ENCODE peak calls at places on chromosomes 5 and 9, in nine cellular contexts. P is heart right ventricle; Z is nephron progenitor cell; O is activated B cell treated with CpG ODN at 0.5 μM for 24 hours; Q is kidney; T is CD8-positive, alpha-beta T cell; X is GM23338; K is cardiac muscle cell; C is bronchial epithelial cell. B is an unnamed sample.

GRCh38 chr5:125323613-125324012 is 577.2 kb upstream of the ZNF608 start:
- DNase-seq in K (no peak), P (no peak), C (no peak), T (no peak), X (no peak), O (no peak), Q (no peak), Z (no peak), B (no peak)

GRCh38 chr9:104339692-104340091 is 164.4 kb upstream of the OR13F1 start:
- DNase-seq in K (no peak), Q (no peak), X (no peak), Z (no peak), O (no peak), C (peak; percentile 1), T (no peak), P (no peak), B (no peak)

GRCh38 chr9:114430443-114430842 is 42.7 kb upstream of the AKNA start:
- DNase-seq in C (peak; percentile 28), Z (no peak), T (no peak), K (no peak), X (no peak), P (no peak), Q (no peak), O (no peak), B (no peak)

GRCh38 chr5:126031989-126032716 is 391.1 kb upstream of the GRAMD2B start:
- DNase-seq in X (no peak), Q (peak; percentile 82), K (peak; percentile 89), P (peak; percentile 57), Z (no peak), T (no peak), C (peak; percentile 69), O (no peak), B (no peak)

GRCh38 chr5:64789457-64789856 is 20.7 kb downstream of the CWC27 start:
- DNase-seq in Q (no peak), O (no peak), P (no peak), K (peak; percentile 70), C (peak; percentile 29), X (no peak), T (no peak), Z (no peak), B (no peak)

GRCh38 chr5:118937393-118938061 is 50.8 kb downstream of the DTWD2 start:
- DNase-seq in P (no peak), Q (no peak), T (no peak), K (peak; percentile 29), X (no peak), O (no peak), C (no peak), Z (no peak), B (no peak)

GRCh38 chr9:970310-971002 is 6.0 kb upstream of the DMRT3 start:
- DNase-seq in C (no peak), X (peak; percentile 65), K (no peak), Z (peak; percentile 79), O (no peak), T (no peak), P (no peak), Q (no peak), B (peak; percentile 50)

GRCh38 chr9:80407220-80407619 is 835.5 kb downstream of the TLE4 start:
- DNase-seq in T (no peak), C (no peak), X (peak; percentile 30), K (no peak), Q (no peak), Z (no peak), O (no peak), P (no peak), B (no peak)

GRCh38 chr5:108615216-108615615 is 132.5 kb upstream of the FER start:
- DNase-seq in P (no peak), T (no peak), C (peak; percentile 40), X (no peak), Z (no peak), O (no peak), K (peak; percentile 35), Q (no peak), B (no peak)

GRCh38 chr5:142660731-142661130 is 25.2 kb downstream of the FGF1 start:
- DNase-seq in Z (no peak), T (no peak), K (peak; percentile 54), O (no peak), C (no peak), Q (no peak), P (no peak), X (no peak), B (no peak)

GRCh38 chr9:6549106-6549505 is 96.4 kb downstream of the GLDC start:
- DNase-seq in C (no peak), X (no peak), Z (no peak), T (no peak), Q (no peak), O (no peak), K (peak; percentile 12), P (no peak), B (peak; percentile 49)

GRCh38 chr5:78065073-78065472 is 229.4 kb downstream of the AP3B1 start:
- DNase-seq in Z (no peak), C (no peak), X (no peak), Q (peak; percentile 57), K (no peak), T (no peak), P (no peak), O (no peak), B (no peak)

GRCh38 chr5:78062645-78063044 is 231.9 kb downstream of the AP3B1 start:
- DNase-seq in Z (no peak), K (no peak), C (no peak), O (no peak), T (no peak), Q (no peak), X (no peak), P (no peak), B (no peak)

GRCh38 chr5:78063495-78063894 is 231.0 kb downstream of the AP3B1 start:
- DNase-seq in Q (no peak), P (no peak), Z (no peak), T (no peak), K (no peak), X (no peak), C (no peak), O (no peak), B (no peak)

GRCh38 chr5:78060421-78060820 is 234.1 kb downstream of the AP3B1 start:
- DNase-seq in Q (no peak), Z (no peak), C (peak; percentile 15), T (no peak), O (no peak), P (no peak), K (peak; percentile 11), X (no peak), B (no peak)

DNA sequence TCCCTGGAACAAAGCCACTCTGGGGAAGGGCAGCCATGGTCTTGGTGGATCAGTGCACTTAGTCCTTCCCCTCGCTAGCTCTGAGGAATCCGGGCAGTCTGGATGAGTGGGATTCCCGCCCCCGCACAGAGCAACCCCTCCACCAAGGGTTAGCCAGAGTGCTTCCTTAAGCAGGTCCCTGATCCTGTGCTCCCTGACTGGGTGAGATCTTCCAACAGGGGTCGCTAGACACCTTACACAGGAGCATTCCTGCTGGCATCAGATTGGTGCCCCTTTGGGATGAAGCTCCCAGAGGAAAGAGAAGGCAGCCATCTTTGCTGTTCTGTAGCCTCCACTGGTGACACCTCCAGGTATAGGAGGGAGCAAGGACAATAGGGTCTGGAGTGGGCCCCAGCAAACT is 228.8 kb downstream of the AP3B1 start:
- DNase-seq in T (no peak), K (no peak), C (no peak), O (no peak), P (no peak), Z (no peak), Q (no peak), X (peak; percentile 67), B (no peak)
- TF ChIP-seq CTCF in T (no peak), K (no peak), C (no peak), O (no peak), P (no peak), Z (no peak), Q (no peak), X (peak; percentile 75), B (no peak)

GRCh38 chr5:164010900-164011299 is 505.5 kb downstream of the MAT2B start:
- DNase-seq in Q (no peak), P (no peak), X (no peak), C (no peak), K (no peak), O (no peak), T (no peak), Z (no peak), B (no peak)

GRCh38 chr5:164012376-164012775 is 507.0 kb downstream of the MAT2B start:
- DNase-seq in X (no peak), Z (no peak), P (no peak), C (no peak), Q (no peak), O (no peak), T (no peak), K (no peak), B (no peak)

GRCh38 chr5:164009628-164010027 is 504.2 kb downstream of the MAT2B start:
- DNase-seq in K (no peak), Q (no peak), Z (no peak), T (no peak), C (no peak), P (no peak), X (no peak), O (no peak), B (no peak)

GRCh38 chr5:164013077-164013670 is 507.8 kb downstream of the MAT2B start:
- DNase-seq in X (peak; percentile 89), T (peak; percentile 13), O (no peak), P (no peak), Q (no peak), Z (peak; percentile 75), K (peak; percentile 90), C (peak; percentile 66), B (peak; percentile 68)
- TF ChIP-seq CTCF in X (peak; percentile 75), T (no peak), O (no peak), P (peak; percentile 60), Q (peak; percentile 84), Z (peak; percentile 79), K (peak; percentile 60), C (peak; percentile 56), B (peak; percentile 77)

DNA sequence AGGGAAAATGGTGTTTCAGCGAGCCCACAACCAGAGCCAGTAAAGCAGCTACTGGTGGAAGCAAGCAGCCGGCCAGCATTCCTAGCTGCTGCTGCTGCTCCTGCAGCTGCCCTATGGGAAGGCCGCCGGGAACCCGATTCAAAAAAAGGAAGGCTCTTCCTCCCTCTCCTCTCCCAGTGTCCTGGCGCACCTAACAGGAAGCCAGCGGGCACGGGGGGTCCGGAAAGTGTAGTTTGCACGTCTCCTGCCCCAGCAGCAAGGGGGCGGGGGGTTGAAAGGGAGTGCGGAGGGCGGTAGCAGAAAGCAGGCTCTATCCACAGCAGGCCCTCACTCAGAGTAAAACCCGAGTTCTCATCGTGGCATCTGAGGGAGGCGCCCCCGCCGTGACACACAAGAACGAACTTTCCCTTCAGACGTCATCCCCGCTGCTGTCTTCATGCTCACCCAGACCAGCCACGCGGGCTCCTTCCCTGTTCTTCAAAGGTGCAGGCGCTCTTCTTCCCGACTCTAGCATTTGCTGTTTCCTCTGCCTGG is 16.5 kb downstream of the GRXCR2 start:
- DNase-seq in Z (peak; percentile 56), Q (peak; percentile 79), X (peak; percentile 90), C (no peak), K (peak; percentile 78), O (no peak), T (no peak), P (peak; percentile 23), B (peak; percentile 43)
- TF ChIP-seq CTCF in Z (no peak), Q (no peak), X (no peak), C (no peak), K (no peak), O (no peak), T (no peak), P (no peak), B (no peak)

DNA sequence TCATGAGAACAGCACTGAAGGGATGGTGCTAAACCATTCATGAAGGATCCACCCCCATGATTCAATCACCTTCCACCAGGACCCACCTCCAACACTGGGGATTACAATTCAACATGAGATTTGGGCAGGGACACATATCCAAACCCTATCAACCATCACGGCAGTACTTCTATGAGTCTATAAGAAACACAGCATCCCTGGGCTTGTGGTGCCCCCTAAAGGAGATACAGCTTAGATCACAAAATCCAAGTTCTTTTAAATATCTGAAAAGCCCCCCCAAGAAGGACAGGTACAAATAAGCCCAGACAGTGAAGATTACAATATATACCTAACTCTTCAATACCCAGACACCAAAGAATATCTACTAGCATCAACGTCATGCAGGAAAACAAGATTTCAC is 233.7 kb upstream of the ADRA1B start:
- DNase-seq in X (peak; percentile 53), O (no peak), Q (no peak), T (no peak), K (peak; percentile 42), Z (no peak), P (no peak), C (no peak), B (no peak)
- TF ChIP-seq CTCF in X (peak; percentile 62), O (no peak), Q (no peak), T (no peak), K (peak; percentile 27), Z (no peak), P (no peak), C (no peak), B (no peak)